ENCODE peak calls at places on chromosomes 4 and X, in four cellular contexts. S, Z, U and A are unnamed samples.

GRCh38 chr4:110668463-110669245 is 45.8 kb upstream of the PITX2 start:
- DNase-seq in Z (no peak), U (no peak), S (no peak), A (no peak)

GRCh38 chr4:128286474-128287158 is 997 bp downstream of the PGRMC2 start:
- DNase-seq in S (peak), Z (peak), U (peak), A (peak)

GRCh38 chr4:107853444-107854325 is 29.0 kb downstream of the SGMS2 start:
- DNase-seq in S (peak), U (no peak), Z (no peak), A (no peak)

GRCh38 chrX:144334577-144334976 is 450.7 kb downstream of the UBE2NL start:
- DNase-seq in Z (no peak), S (no peak), U (no peak), A (no peak)

GRCh38 chr4:76449362-76449767 is 14.3 kb downstream of the SHROOM3 start:
- DNase-seq in U (no peak), S (peak), Z (no peak), A (no peak)

GRCh38 chr4:86961605-86962295 is 26.9 kb downstream of the AFF1 start:
- DNase-seq in S (no peak), U (peak), Z (peak), A (peak)

GRCh38 chr4:171880136-171880535 is 66.9 kb downstream of the GALNTL6 start:
- DNase-seq in S (peak), Z (no peak), U (no peak), A (no peak)

GRCh38 chr4:101774807-101775206 is 15.7 kb upstream of the BANK1 start:
- DNase-seq in Z (no peak), S (no peak), U (no peak), A (no peak)

GRCh38 chrX:30904186-30904585 is 15.1 kb upstream of the TAB3 start:
- DNase-seq in U (no peak), S (no peak), Z (no peak), A (no peak)

GRCh38 chrX:125293792-125294780 is 25.6 kb upstream of the TEX13C start:
- DNase-seq in U (no peak), S (no peak), Z (no peak), A (no peak)

GRCh38 chr4:66906314-66906713 is 639.0 kb downstream of the CENPC start:
- DNase-seq in U (no peak), S (no peak), Z (no peak), A (no peak)

GRCh38 chrX:107716045-107716684 is 59.4 kb downstream of the TSC22D3 start:
- DNase-seq in S (peak), Z (peak), U (peak), A (peak)

GRCh38 chrX:46386511-46386910 is 158.7 kb downstream of the ZNF674 start:
- DNase-seq in Z (no peak), S (no peak), U (no peak), A (no peak)

GRCh38 chrX:133337250-133337649 is 78.0 kb downstream of the GPC4 start:
- DNase-seq in S (no peak), Z (no peak), U (no peak), A (no peak)